ENCODE peak calls at places on chromosomes 6 and 20, in seven cellular contexts. X is tibial nerve, M is IMR-90, I is H1, Q is psoas muscle, K is transverse colon, Z is cardiac muscle cell. Y is an unnamed sample.

GRCh38 chr20:10655723-10656122 is 18.1 kb downstream of the JAG1 start:
- DNase-seq in X (no peak), M (no peak), I (no peak), Q (no peak), K (no peak), Z (no peak), Y (no peak)

GRCh38 chr6:20403766-20404640 is 2.3 kb downstream of the E2F3 start:
- DNase-seq in X (no peak), M (peak; percentile 58), I (peak; percentile 72), Q (peak; percentile 21), K (peak; percentile 22), Z (peak; percentile 63), Y (no peak)

GRCh38 chr20:25565578-25566157 is 19.7 kb downstream of the NINL start:
- DNase-seq in X (no peak), M (no peak), I (no peak), Q (no peak), K (no peak), Z (peak; percentile 15), Y (no peak)

GRCh38 chr20:8128291-8129046 is 3.6 kb upstream of the PLCB1 start:
- DNase-seq in X (no peak), M (no peak), I (no peak), Q (no peak), K (no peak), Z (no peak), Y (no peak)

GRCh38 chr6:12748815-12749521 is 32.4 kb downstream of the PHACTR1 start:
- DNase-seq in X (no peak), M (no peak), I (peak; percentile 84), Q (peak; percentile 16), K (no peak), Z (peak; percentile 32), Y (peak; percentile 65)

GRCh38 chr6:21595951-21596378 is 2.4 kb downstream of the SOX4 start:
- DNase-seq in X (no peak), M (no peak), I (no peak), Q (peak; percentile 28), K (peak; percentile 23), Z (no peak), Y (no peak)

GRCh38 chr6:166956444-166957086 is at the start of gene RNASET2:
- DNase-seq in X (peak; percentile 95), M (peak; percentile 82), I (peak; percentile 100), Q (peak; percentile 97), K (peak; percentile 100), Z (peak; percentile 94), Y (peak; percentile 99)

GRCh38 chr6:90000864-90001731 is 106.8 kb downstream of the GJA10 start:
- DNase-seq in X (no peak), M (peak; percentile 31), I (no peak), Q (no peak), K (peak; percentile 20), Z (peak; percentile 16), Y (no peak)

GRCh38 chr20:54680872-54681297 is 205.5 kb downstream of the DOK5 start:
- DNase-seq in X (no peak), M (peak; percentile 35), I (peak; percentile 70), Q (no peak), K (peak; percentile 8), Z (peak; percentile 64), Y (no peak)

GRCh38 chr20:18400460-18400859 is 66.4 kb downstream of the DZANK1 start:
- DNase-seq in X (no peak), M (no peak), I (no peak), Q (no peak), K (no peak), Z (no peak), Y (no peak)

GRCh38 chr20:17620371-17621228 is 50.7 kb downstream of the DSTN start:
- DNase-seq in X (peak; percentile 12), M (no peak), I (no peak), Q (no peak), K (peak; percentile 7), Z (no peak), Y (peak; percentile 57)

GRCh38 chr6:24951831-24952299 is 16.1 kb upstream of the RIPOR2 start:
- DNase-seq in X (no peak), M (no peak), I (no peak), Q (no peak), K (peak; percentile 21), Z (no peak), Y (no peak)

GRCh38 chr6:154951400-154952200 is 43.5 kb upstream of the TIAM2 start:
- DNase-seq in X (no peak), M (no peak), I (no peak), Q (no peak), K (no peak), Z (no peak), Y (no peak)

DNA sequence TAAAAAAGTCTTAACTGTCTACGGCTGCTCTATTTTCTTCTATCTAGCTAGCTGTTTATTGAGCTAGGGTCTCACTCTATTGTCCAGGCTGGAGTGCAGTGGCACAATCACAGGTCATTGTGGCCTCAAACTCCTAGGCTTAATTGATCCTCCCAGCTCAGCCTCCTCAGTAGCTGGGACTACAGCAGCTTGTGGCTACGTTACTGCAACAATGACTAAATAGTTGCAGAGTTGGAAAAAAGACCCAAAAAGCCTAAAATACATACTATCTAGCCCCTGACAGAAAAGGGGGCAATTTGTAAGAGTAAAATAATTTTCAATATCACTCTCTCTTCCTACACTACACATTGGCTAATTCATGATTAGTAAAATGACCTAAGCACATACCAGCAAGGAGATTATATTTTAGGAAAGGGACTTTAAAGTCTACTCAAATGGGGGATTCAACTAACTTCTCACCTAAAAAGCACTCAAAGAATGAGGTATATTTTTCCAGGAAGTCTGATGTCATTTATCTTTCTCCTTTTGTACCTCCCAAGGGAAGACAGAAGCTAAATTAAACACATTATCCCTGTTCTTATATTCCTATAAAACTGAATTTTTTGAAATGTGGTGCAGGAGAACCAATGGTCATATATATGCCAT is 82.8 kb downstream of the ZMYND8 start:
- DNase-seq in X (no peak), M (peak; percentile 34), I (no peak), Q (no peak), K (no peak), Z (peak; percentile 44), Y (no peak)
- H3K4me1 ChIP-seq in X (peaks cover 70% of the 10 kb centered on the region), M (peaks cover 21% of the 10 kb centered on the region), I (no peaks in the 10 kb centered on the region), Q (peaks cover 34% of the 10 kb centered on the region), K (peaks cover 17% of the 10 kb centered on the region), Z (peaks cover 2% of the 10 kb centered on the region), Y (peaks cover 28% of the 10 kb centered on the region)

GRCh38 chr6:142845624-142846458 is 99.1 kb downstream of the HIVEP2 start:
- DNase-seq in X (peak; percentile 50), M (peak; percentile 70), I (peak; percentile 62), Q (peak; percentile 88), K (peak; percentile 90), Z (peak; percentile 94), Y (peak; percentile 90)

GRCh38 chr6:142845143-142845571 is 99.8 kb downstream of the HIVEP2 start:
- DNase-seq in X (no peak), M (no peak), I (no peak), Q (no peak), K (no peak), Z (no peak), Y (no peak)

GRCh38 chr6:142846883-142847287 is 98.1 kb downstream of the HIVEP2 start:
- DNase-seq in X (no peak), M (peak; percentile 95), I (no peak), Q (peak; percentile 57), K (no peak), Z (peak; percentile 67), Y (no peak)

GRCh38 chr6:142848156-142848555 is 96.8 kb downstream of the HIVEP2 start:
- DNase-seq in X (no peak), M (no peak), I (no peak), Q (no peak), K (no peak), Z (no peak), Y (no peak)

DNA sequence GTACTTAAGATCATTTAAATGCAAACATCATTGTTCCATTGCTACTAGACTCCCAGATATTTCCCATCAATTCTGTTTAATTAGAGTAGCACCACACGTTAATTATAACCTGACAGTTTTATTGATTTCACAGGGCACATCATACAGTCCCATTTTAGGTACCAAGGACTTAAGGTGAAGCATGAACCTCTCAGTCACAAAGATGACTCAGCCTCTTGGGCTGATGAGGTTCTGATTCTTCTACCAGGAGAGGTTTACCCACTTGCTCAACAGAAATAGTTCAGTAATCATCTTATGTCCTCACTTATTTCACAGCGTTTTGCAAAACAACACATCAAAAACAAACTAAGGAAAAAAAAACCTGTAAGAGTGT is 98.5 kb downstream of the HIVEP2 start:
- DNase-seq in X (no peak), M (peak; percentile 61), I (no peak), Q (no peak), K (no peak), Z (peak; percentile 59), Y (no peak)
- H3K4me3 ChIP-seq in X (no peak overlapping the region), M (no peak overlapping the region), I (no peak overlapping the region), Q (peak overlapping the region; percentile 59), K (no peak overlapping the region), Z (no peak overlapping the region), Y (no peak overlapping the region)

GRCh38 chr20:37786043-37786442 is 92.2 kb downstream of the CTNNBL1 start:
- DNase-seq in X (no peak), M (no peak), I (no peak), Q (no peak), K (no peak), Z (no peak), Y (no peak)
- H3K4me1 ChIP-seq in X (no peaks in the 10 kb centered on the region), M (no peaks in the 10 kb centered on the region), I (peaks cover 3% of the 10 kb centered on the region), Q (peaks cover 18% of the 10 kb centered on the region), K (no peaks in the 10 kb centered on the region), Z (no peaks in the 10 kb centered on the region), Y (no peaks in the 10 kb centered on the region)

DNA sequence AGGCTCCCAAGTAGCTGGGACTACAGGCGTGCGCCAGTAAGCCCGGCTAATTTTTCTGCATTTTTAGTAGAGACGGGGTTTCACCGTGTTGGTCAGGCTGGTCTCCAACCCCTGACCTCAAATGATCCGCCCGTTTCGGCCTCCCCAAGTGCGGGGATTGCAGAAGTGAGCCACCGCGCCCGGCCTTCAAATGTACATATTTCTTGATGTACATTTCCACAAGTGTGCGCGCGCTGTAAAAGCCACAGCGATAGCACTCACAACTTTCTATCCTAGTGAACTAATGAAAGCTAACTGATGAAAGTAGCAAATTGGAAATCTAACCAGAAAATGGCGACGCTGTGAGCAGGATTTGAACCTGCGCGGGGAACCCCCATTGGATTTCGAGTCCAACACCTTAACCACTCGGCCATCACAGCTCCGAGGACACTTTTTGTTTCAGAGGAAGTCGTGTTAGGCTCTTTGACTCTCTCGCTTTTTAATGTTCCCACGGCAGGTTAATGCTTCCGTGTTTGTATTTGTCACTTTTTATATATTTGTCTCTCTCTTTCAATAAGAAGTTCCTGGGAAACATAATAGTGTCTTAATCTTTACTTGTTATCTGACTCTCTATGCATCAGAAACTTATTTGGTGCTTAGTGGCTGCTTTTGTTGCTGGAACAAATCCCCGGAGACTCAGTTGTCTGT is 199.4 kb upstream of the ZNF184 start:
- DNase-seq in X (no peak), M (peak; percentile 52), I (peak; percentile 89), Q (no peak), K (peak; percentile 14), Z (peak; percentile 62), Y (no peak)
- H3K4me3 ChIP-seq in X (peak overlapping the region; percentile 1), M (no peak overlapping the region), I (peak overlapping the region; percentile 49), Q (no peak overlapping the region), K (no peak overlapping the region), Z (peak overlapping the region; percentile 68), Y (no peak overlapping the region)

DNA sequence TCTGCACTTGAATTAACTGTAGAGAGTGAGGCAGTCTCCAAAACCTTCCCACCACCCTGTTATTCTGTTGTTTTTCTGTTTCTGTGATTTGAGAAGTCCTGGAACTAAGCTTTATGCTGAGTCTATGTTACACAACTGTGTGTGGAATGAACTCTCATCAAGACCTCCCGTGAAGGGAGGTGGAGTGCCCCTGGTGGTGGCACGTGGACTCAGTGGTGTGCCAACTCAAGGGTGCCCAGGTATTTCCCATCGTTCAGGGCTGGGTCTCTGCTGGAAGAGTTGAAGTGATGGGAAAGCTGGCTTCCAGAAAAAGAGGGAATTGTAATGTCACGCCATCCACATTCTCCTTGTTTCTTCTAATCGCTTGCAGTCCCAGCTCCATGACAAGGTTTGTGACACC is 374.2 kb downstream of the SMOC2 start:
- DNase-seq in X (no peak), M (no peak), I (no peak), Q (no peak), K (no peak), Z (peak; percentile 6), Y (no peak)
- H3K4me1 ChIP-seq in X (no peaks in the 10 kb centered on the region), M (no peaks in the 10 kb centered on the region), I (no peaks in the 10 kb centered on the region), Q (no peaks in the 10 kb centered on the region), K (no peaks in the 10 kb centered on the region), Z (no peaks in the 10 kb centered on the region), Y (no peaks in the 10 kb centered on the region)